ENCODE peak calls at places on chromosomes 4 and X, in nine cellular contexts. S, E, B, V, X, T, L, D and C are unnamed samples.

GRCh38 chr4:65592089-65592488 is 78.2 kb downstream of the EPHA5 start:
- DNase-seq in S (no peak), E (no peak), B (no peak), V (no peak), X (no peak), T (no peak), L (no peak), D (no peak), C (no peak)

GRCh38 chr4:70183168-70183939 is 12.2 kb upstream of the ODAM start:
- DNase-seq in S (no peak), E (no peak), B (no peak), V (peak; percentile 77), X (peak; percentile 65), T (peak; percentile 23), L (no peak), D (peak; percentile 89), C (no peak)

GRCh38 chr4:106583567-106583966 is 215.0 kb upstream of the GIMD1 start:
- DNase-seq in S (peak; percentile 69), E (no peak), B (no peak), V (peak; percentile 70), X (peak; percentile 67), T (peak; percentile 98), L (no peak), D (peak; percentile 98), C (no peak)

GRCh38 chr4:163748474-163748873 is 254.0 kb downstream of the TMA16 start:
- DNase-seq in S (no peak), E (no peak), B (no peak), V (no peak), X (no peak), T (peak; percentile 5), L (no peak), D (peak; percentile 21), C (no peak)

GRCh38 chr4:75512336-75513211 is 1.6 kb downstream of the RCHY1 start:
- DNase-seq in S (peak; percentile 61), E (no peak), B (no peak), V (peak; percentile 39), X (peak; percentile 79), T (peak; percentile 83), L (no peak), D (peak; percentile 53), C (no peak)

GRCh38 chrX:41313419-41313818 is 20.5 kb upstream of the DDX3X start:
- DNase-seq in S (no peak), E (no peak), B (no peak), V (peak; percentile 51), X (no peak), T (peak; percentile 93), L (no peak), D (peak; percentile 85), C (no peak)

GRCh38 chrX:117510453-117510852 is 606.2 kb downstream of the KLHL13 start:
- DNase-seq in S (no peak), E (no peak), B (no peak), V (no peak), X (peak; percentile 11), T (no peak), L (no peak), D (no peak), C (no peak)

GRCh38 chr4:60865238-60865637 is 334.9 kb upstream of the ADGRL3 start:
- DNase-seq in S (no peak), E (no peak), B (no peak), V (peak; percentile 11), X (peak; percentile 3), T (no peak), L (no peak), D (peak; percentile 41), C (no peak)

GRCh38 chrX:38102240-38102639 is 95.9 kb downstream of the SYTL5 start:
- DNase-seq in S (no peak), E (no peak), B (no peak), V (no peak), X (no peak), T (no peak), L (no peak), D (no peak), C (no peak)

GRCh38 chr4:140711910-140712309 is 44.3 kb downstream of the TBC1D9 start:
- DNase-seq in S (no peak), E (no peak), B (no peak), V (peak; percentile 46), X (no peak), T (no peak), L (no peak), D (peak; percentile 39), C (no peak)

GRCh38 chrX:150902434-150903109 is 4.1 kb upstream of the CD99L2 start:
- DNase-seq in S (no peak), E (no peak), B (no peak), V (no peak), X (no peak), T (no peak), L (no peak), D (no peak), C (no peak)

GRCh38 chrX:107567370-107567769 is 60.9 kb upstream of the PRPS1 start:
- DNase-seq in S (no peak), E (no peak), B (no peak), V (no peak), X (no peak), T (no peak), L (no peak), D (no peak), C (no peak)

GRCh38 chr4:57318694-57319093 is 208.5 kb upstream of the IGFBP7 start:
- DNase-seq in S (no peak), E (no peak), B (no peak), V (no peak), X (no peak), T (no peak), L (no peak), D (no peak), C (no peak)

GRCh38 chr4:37383579-37384229 is 139.2 kb downstream of the NWD2 start:
- DNase-seq in S (no peak), E (no peak), B (no peak), V (peak; percentile 40), X (peak; percentile 65), T (peak; percentile 6), L (no peak), D (peak; percentile 40), C (no peak)

GRCh38 chr4:53576676-53577372 is 14.5 kb downstream of the LNX1 start:
- DNase-seq in S (no peak), E (no peak), B (no peak), V (peak; percentile 41), X (no peak), T (peak; percentile 43), L (no peak), D (peak; percentile 66), C (no peak)

GRCh38 chr4:13348216-13348615 is 135.9 kb downstream of the RAB28 start:
- DNase-seq in S (no peak), E (no peak), B (no peak), V (no peak), X (no peak), T (peak; percentile 5), L (no peak), D (no peak), C (no peak)

GRCh38 chr4:13344216-13344615 is 139.9 kb downstream of the RAB28 start:
- DNase-seq in S (no peak), E (no peak), B (no peak), V (no peak), X (peak; percentile 17), T (no peak), L (no peak), D (no peak), C (no peak)

GRCh38 chr4:13347517-13348125 is 136.5 kb downstream of the RAB28 start:
- DNase-seq in S (no peak), E (no peak), B (no peak), V (no peak), X (no peak), T (peak; percentile 68), L (no peak), D (no peak), C (no peak)

GRCh38 chr4:13349096-13349495 is 135.0 kb downstream of the RAB28 start:
- DNase-seq in S (no peak), E (no peak), B (no peak), V (peak; percentile 59), X (no peak), T (peak; percentile 77), L (no peak), D (peak; percentile 4), C (no peak)
- TF ChIP-seq CTCF in S (no peak), E (no peak), B (no peak), V (no peak), X (no peak), T (no peak), L (no peak), D (no peak), C (no peak)

GRCh38 chrX:153438522-153438921 is 7.3 kb downstream of the TREX2 start:
- DNase-seq in S (no peak), E (no peak), B (no peak), V (peak; percentile 51), X (peak; percentile 49), T (peak; percentile 18), L (no peak), D (peak; percentile 61), C (no peak)
- TF ChIP-seq CTCF in S (no peak), E (peak; percentile 51), B (no peak), V (peak; percentile 36), X (peak; percentile 32), T (peak; percentile 38), L (peak; percentile 41), D (peak; percentile 64), C (peak; percentile 11)

GRCh38 chr4:48780867-48781219 is 764 bp upstream of the FRYL start:
- DNase-seq in S (peak; percentile 48), E (no peak), B (peak; percentile 3), V (peak; percentile 62), X (peak; percentile 59), T (peak; percentile 53), L (no peak), D (peak; percentile 57), C (no peak)

GRCh38 chr4:48785302-48785701 is 5.2 kb upstream of the FRYL start:
- DNase-seq in S (no peak), E (no peak), B (no peak), V (no peak), X (no peak), T (no peak), L (no peak), D (no peak), C (no peak)

GRCh38 chr4:48779095-48779997 is 733 bp downstream of the FRYL start:
- DNase-seq in S (peak; percentile 36), E (peak; percentile 92), B (peak; percentile 81), V (peak; percentile 66), X (peak; percentile 78), T (peak; percentile 62), L (peak; percentile 80), D (peak; percentile 62), C (no peak)

GRCh38 chr4:48779998-48780866 is at the start of gene FRYL:
- DNase-seq in S (peak; percentile 94), E (peak; percentile 99), B (peak; percentile 95), V (peak; percentile 100), X (peak; percentile 100), T (peak; percentile 99), L (peak; percentile 100), D (peak; percentile 100), C (peak; percentile 41)

DNA sequence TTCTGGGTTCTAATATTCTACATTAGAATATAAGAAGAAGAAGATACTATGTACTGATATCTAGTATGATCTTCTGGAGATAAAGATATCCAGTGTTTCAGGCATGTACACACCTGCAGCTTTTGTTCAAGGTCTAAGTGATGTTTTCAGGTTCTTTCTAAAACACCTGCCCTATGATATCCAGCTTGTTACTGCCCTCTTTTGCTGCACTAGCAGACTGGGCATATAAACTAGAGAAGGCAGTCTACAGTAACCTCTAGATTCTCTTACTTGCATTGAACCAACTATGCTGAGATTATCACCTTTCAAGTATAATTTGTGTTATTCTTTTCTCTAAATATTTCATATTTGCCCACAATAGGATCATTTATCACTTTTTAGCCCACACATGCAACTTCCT is 1.9 kb upstream of the FRYL start:
- DNase-seq in S (no peak), E (no peak), B (no peak), V (no peak), X (no peak), T (no peak), L (no peak), D (no peak), C (no peak)
- TF ChIP-seq CTCF in S (no peak), E (no peak), B (no peak), V (no peak), X (no peak), T (no peak), L (peak; percentile 5), D (no peak), C (no peak)

GRCh38 chr4:122930877-122931276 is 8.5 kb upstream of the NUDT6 start:
- DNase-seq in S (no peak), E (no peak), B (no peak), V (peak; percentile 50), X (peak; percentile 11), T (peak; percentile 16), L (no peak), D (peak; percentile 51), C (no peak)
- TF ChIP-seq CTCF in S (no peak), E (peak; percentile 57), B (peak; percentile 67), V (peak; percentile 31), X (no peak), T (no peak), L (peak; percentile 66), D (peak; percentile 41), C (peak; percentile 55)